ENCODE peak calls at places on chromosomes 6 and 20, in nine cellular contexts. One of them, this sample, is unnamed.

GRCh38 chr6:132683543-132683942 is 24.6 kb upstream of the TAAR1 start:
- DNase-seq in mesendoderm: peak; percentile 54
- DNase-seq in right cardiac atrium: no peak
- DNase-seq in PC-3: peak; percentile 70
- DNase-seq in IMR-90: peak; percentile 74
- DNase-seq in A549: no peak
- DNase-seq in lower lobe of right lung: no peak
- DNase-seq in CD4-positive, CD25-positive, alpha-beta regulatory T cell: no peak
- DNase-seq in CD8-positive, alpha-beta T cell: no peak
- DNase-seq in this sample: no peak

GRCh38 chr6:137791281-137792159 is 75.5 kb upstream of the TNFAIP3 start:
- DNase-seq in right cardiac atrium: no peak
- DNase-seq in A549: no peak
- DNase-seq in CD4-positive, CD25-positive, alpha-beta regulatory T cell: no peak
- DNase-seq in lower lobe of right lung: no peak
- DNase-seq in mesendoderm: no peak
- DNase-seq in CD8-positive, alpha-beta T cell: no peak
- DNase-seq in IMR-90: no peak
- DNase-seq in PC-3: no peak
- DNase-seq in this sample: no peak

GRCh38 chr6:154847318-154847717 is 114.1 kb downstream of the SCAF8 start:
- DNase-seq in CD4-positive, CD25-positive, alpha-beta regulatory T cell: no peak
- DNase-seq in CD8-positive, alpha-beta T cell: no peak
- DNase-seq in A549: no peak
- DNase-seq in lower lobe of right lung: no peak
- DNase-seq in PC-3: no peak
- DNase-seq in mesendoderm: no peak
- DNase-seq in right cardiac atrium: no peak
- DNase-seq in IMR-90: no peak
- DNase-seq in this sample: no peak

GRCh38 chr6:133441491-133441890 is 200.3 kb downstream of the EYA4 start:
- DNase-seq in IMR-90: no peak
- DNase-seq in PC-3: peak; percentile 17
- DNase-seq in right cardiac atrium: no peak
- DNase-seq in A549: no peak
- DNase-seq in mesendoderm: no peak
- DNase-seq in CD4-positive, CD25-positive, alpha-beta regulatory T cell: no peak
- DNase-seq in CD8-positive, alpha-beta T cell: no peak
- DNase-seq in lower lobe of right lung: no peak
- DNase-seq in this sample: no peak

GRCh38 chr20:45128066-45128465 is 3.8 kb upstream of the WFDC12 start:
- DNase-seq in PC-3: peak; percentile 77
- DNase-seq in A549: no peak
- DNase-seq in CD4-positive, CD25-positive, alpha-beta regulatory T cell: no peak
- DNase-seq in lower lobe of right lung: no peak
- DNase-seq in right cardiac atrium: no peak
- DNase-seq in IMR-90: no peak
- DNase-seq in CD8-positive, alpha-beta T cell: no peak
- DNase-seq in mesendoderm: peak; percentile 28
- DNase-seq in this sample: no peak

GRCh38 chr6:137958809-137959565 is 91.9 kb downstream of the TNFAIP3 start:
- DNase-seq in IMR-90: no peak
- DNase-seq in A549: no peak
- DNase-seq in mesendoderm: no peak
- DNase-seq in right cardiac atrium: no peak
- DNase-seq in PC-3: no peak
- DNase-seq in CD4-positive, CD25-positive, alpha-beta regulatory T cell: no peak
- DNase-seq in lower lobe of right lung: no peak
- DNase-seq in CD8-positive, alpha-beta T cell: no peak
- DNase-seq in this sample: no peak

GRCh38 chr6:63537126-63537958 is 34.9 kb upstream of the LOC128125822 start:
- DNase-seq in lower lobe of right lung: no peak
- DNase-seq in CD8-positive, alpha-beta T cell: no peak
- DNase-seq in mesendoderm: peak; percentile 41
- DNase-seq in right cardiac atrium: no peak
- DNase-seq in PC-3: peak; percentile 2
- DNase-seq in IMR-90: no peak
- DNase-seq in CD4-positive, CD25-positive, alpha-beta regulatory T cell: no peak
- DNase-seq in A549: no peak
- DNase-seq in this sample: no peak

GRCh38 chr6:131862486-131862885 is 54.7 kb downstream of the ENPP1 start:
- DNase-seq in A549: no peak
- DNase-seq in right cardiac atrium: no peak
- DNase-seq in lower lobe of right lung: no peak
- DNase-seq in mesendoderm: peak; percentile 18
- DNase-seq in CD8-positive, alpha-beta T cell: no peak
- DNase-seq in CD4-positive, CD25-positive, alpha-beta regulatory T cell: no peak
- DNase-seq in IMR-90: no peak
- DNase-seq in PC-3: peak; percentile 45
- DNase-seq in this sample: no peak

GRCh38 chr6:156589281-156589680 is 187.9 kb upstream of the ARID1B start:
- DNase-seq in PC-3: no peak
- DNase-seq in A549: no peak
- DNase-seq in CD8-positive, alpha-beta T cell: no peak
- DNase-seq in IMR-90: peak; percentile 67
- DNase-seq in right cardiac atrium: no peak
- DNase-seq in CD4-positive, CD25-positive, alpha-beta regulatory T cell: no peak
- DNase-seq in mesendoderm: no peak
- DNase-seq in lower lobe of right lung: no peak
- DNase-seq in this sample: peak; percentile 86

GRCh38 chr20:36372671-36373070 is 66.5 kb downstream of the DLGAP4 start:
- DNase-seq in lower lobe of right lung: no peak
- DNase-seq in CD8-positive, alpha-beta T cell: no peak
- DNase-seq in IMR-90: no peak
- DNase-seq in A549: no peak
- DNase-seq in PC-3: no peak
- DNase-seq in right cardiac atrium: no peak
- DNase-seq in mesendoderm: no peak
- DNase-seq in CD4-positive, CD25-positive, alpha-beta regulatory T cell: no peak
- DNase-seq in this sample: no peak

GRCh38 chr6:133610271-133610840 is 278.6 kb upstream of the TCF21 start:
- DNase-seq in CD4-positive, CD25-positive, alpha-beta regulatory T cell: no peak
- DNase-seq in A549: peak; percentile 37
- DNase-seq in IMR-90: peak; percentile 75
- DNase-seq in lower lobe of right lung: no peak
- DNase-seq in CD8-positive, alpha-beta T cell: no peak
- DNase-seq in mesendoderm: no peak
- DNase-seq in PC-3: peak; percentile 33
- DNase-seq in right cardiac atrium: no peak
- DNase-seq in this sample: peak; percentile 77

GRCh38 chr20:49045440-49046086 is 549 bp upstream of the CSE1L start:
- DNase-seq in lower lobe of right lung: peak; percentile 68
- DNase-seq in A549: no peak
- DNase-seq in right cardiac atrium: peak; percentile 73
- DNase-seq in CD8-positive, alpha-beta T cell: peak; percentile 9
- DNase-seq in IMR-90: peak; percentile 6
- DNase-seq in PC-3: no peak
- DNase-seq in CD4-positive, CD25-positive, alpha-beta regulatory T cell: no peak
- DNase-seq in mesendoderm: peak; percentile 32
- DNase-seq in this sample: no peak

GRCh38 chr6:107491791-107492674 is 2.1 kb downstream of the SOBP start:
- DNase-seq in PC-3: no peak
- DNase-seq in mesendoderm: no peak
- DNase-seq in lower lobe of right lung: no peak
- DNase-seq in A549: no peak
- DNase-seq in right cardiac atrium: peak; percentile 89
- DNase-seq in CD4-positive, CD25-positive, alpha-beta regulatory T cell: no peak
- DNase-seq in IMR-90: peak; percentile 56
- DNase-seq in CD8-positive, alpha-beta T cell: no peak
- DNase-seq in this sample: peak; percentile 93

GRCh38 chr20:25286917-25287316 is 39.0 kb downstream of the PYGB start:
- DNase-seq in mesendoderm: no peak
- DNase-seq in A549: no peak
- DNase-seq in PC-3: no peak
- DNase-seq in lower lobe of right lung: peak; percentile 17
- DNase-seq in right cardiac atrium: peak; percentile 32
- DNase-seq in CD8-positive, alpha-beta T cell: no peak
- DNase-seq in CD4-positive, CD25-positive, alpha-beta regulatory T cell: no peak
- DNase-seq in IMR-90: no peak
- DNase-seq in this sample: peak; percentile 17

GRCh38 chr6:79167931-79168694 is 66.4 kb downstream of the HMGN3 start:
- DNase-seq in A549: no peak
- DNase-seq in CD4-positive, CD25-positive, alpha-beta regulatory T cell: no peak
- DNase-seq in right cardiac atrium: no peak
- DNase-seq in PC-3: peak; percentile 44
- DNase-seq in IMR-90: peak; percentile 3
- DNase-seq in lower lobe of right lung: no peak
- DNase-seq in CD8-positive, alpha-beta T cell: no peak
- DNase-seq in mesendoderm: no peak
- DNase-seq in this sample: no peak
- H3K4me3 ChIP-seq in A549: no peak overlapping the region
- H3K4me3 ChIP-seq in CD4-positive, CD25-positive, alpha-beta regulatory T cell: no peak overlapping the region
- H3K4me3 ChIP-seq in right cardiac atrium: no peak overlapping the region
- H3K4me3 ChIP-seq in PC-3: no peak overlapping the region
- H3K4me3 ChIP-seq in IMR-90: no peak overlapping the region
- H3K4me3 ChIP-seq in lower lobe of right lung: no peak overlapping the region
- H3K4me3 ChIP-seq in CD8-positive, alpha-beta T cell: no peak overlapping the region
- H3K4me3 ChIP-seq in mesendoderm: no peak overlapping the region
- H3K4me3 ChIP-seq in this sample: no peak overlapping the region

DNA sequence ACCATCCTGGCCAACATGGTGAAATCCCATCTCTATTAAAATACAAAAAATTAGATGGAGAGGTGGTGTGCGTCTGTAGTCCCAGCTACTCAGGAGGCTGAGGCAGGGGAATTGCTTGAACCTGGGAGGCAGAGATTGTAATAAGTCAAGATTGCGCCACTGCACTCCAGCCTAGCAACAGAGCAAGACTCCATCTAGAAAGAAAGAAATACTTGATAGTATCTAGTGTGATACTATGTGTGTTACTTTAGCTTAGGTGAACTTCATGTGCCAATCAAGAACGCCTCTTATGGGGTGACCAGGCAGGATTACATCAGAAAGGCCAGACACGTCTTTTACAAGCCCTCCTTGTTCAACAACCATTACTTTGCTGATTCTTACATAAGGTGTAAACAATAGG is 107.1 kb downstream of the TMEM170B start:
- DNase-seq in mesendoderm: no peak
- DNase-seq in CD4-positive, CD25-positive, alpha-beta regulatory T cell: no peak
- DNase-seq in IMR-90: no peak
- DNase-seq in lower lobe of right lung: no peak
- DNase-seq in A549: no peak
- DNase-seq in CD8-positive, alpha-beta T cell: no peak
- DNase-seq in PC-3: no peak
- DNase-seq in right cardiac atrium: no peak
- DNase-seq in this sample: no peak
- H3K4me1 ChIP-seq in mesendoderm: peaks cover 3% of the 10 kb centered on the region
- H3K4me1 ChIP-seq in CD4-positive, CD25-positive, alpha-beta regulatory T cell: no peaks in the 10 kb centered on the region
- H3K4me1 ChIP-seq in IMR-90: peaks cover 11% of the 10 kb centered on the region
- H3K4me1 ChIP-seq in lower lobe of right lung: no peaks in the 10 kb centered on the region
- H3K4me1 ChIP-seq in A549: no peaks in the 10 kb centered on the region
- H3K4me1 ChIP-seq in CD8-positive, alpha-beta T cell: no peaks in the 10 kb centered on the region
- H3K4me1 ChIP-seq in PC-3: no peaks in the 10 kb centered on the region
- H3K4me1 ChIP-seq in right cardiac atrium: no peaks in the 10 kb centered on the region
- H3K4me1 ChIP-seq in this sample: peaks cover 1% of the 10 kb centered on the region

GRCh38 chr6:166004491-166005275 is 163.0 kb downstream of the TBXT start:
- DNase-seq in mesendoderm: no peak
- DNase-seq in A549: no peak
- DNase-seq in lower lobe of right lung: no peak
- DNase-seq in CD8-positive, alpha-beta T cell: no peak
- DNase-seq in right cardiac atrium: no peak
- DNase-seq in CD4-positive, CD25-positive, alpha-beta regulatory T cell: no peak
- DNase-seq in IMR-90: no peak
- DNase-seq in PC-3: no peak
- DNase-seq in this sample: no peak

GRCh38 chr6:166006593-166007301 is 160.9 kb downstream of the TBXT start:
- DNase-seq in PC-3: no peak
- DNase-seq in IMR-90: peak; percentile 89
- DNase-seq in A549: no peak
- DNase-seq in CD8-positive, alpha-beta T cell: no peak
- DNase-seq in lower lobe of right lung: no peak
- DNase-seq in mesendoderm: peak; percentile 45
- DNase-seq in CD4-positive, CD25-positive, alpha-beta regulatory T cell: no peak
- DNase-seq in right cardiac atrium: no peak
- DNase-seq in this sample: peak; percentile 86

GRCh38 chr6:166005846-166006592 is 161.6 kb downstream of the TBXT start:
- DNase-seq in right cardiac atrium: peak; percentile 86
- DNase-seq in mesendoderm: peak; percentile 35
- DNase-seq in lower lobe of right lung: no peak
- DNase-seq in CD4-positive, CD25-positive, alpha-beta regulatory T cell: no peak
- DNase-seq in IMR-90: peak; percentile 94
- DNase-seq in CD8-positive, alpha-beta T cell: no peak
- DNase-seq in A549: peak; percentile 67
- DNase-seq in PC-3: no peak
- DNase-seq in this sample: peak; percentile 94

GRCh38 chr6:166003569-166003968 is 164.1 kb downstream of the TBXT start:
- DNase-seq in CD8-positive, alpha-beta T cell: no peak
- DNase-seq in CD4-positive, CD25-positive, alpha-beta regulatory T cell: no peak
- DNase-seq in lower lobe of right lung: no peak
- DNase-seq in mesendoderm: no peak
- DNase-seq in IMR-90: no peak
- DNase-seq in PC-3: no peak
- DNase-seq in A549: no peak
- DNase-seq in right cardiac atrium: no peak
- DNase-seq in this sample: no peak

DNA sequence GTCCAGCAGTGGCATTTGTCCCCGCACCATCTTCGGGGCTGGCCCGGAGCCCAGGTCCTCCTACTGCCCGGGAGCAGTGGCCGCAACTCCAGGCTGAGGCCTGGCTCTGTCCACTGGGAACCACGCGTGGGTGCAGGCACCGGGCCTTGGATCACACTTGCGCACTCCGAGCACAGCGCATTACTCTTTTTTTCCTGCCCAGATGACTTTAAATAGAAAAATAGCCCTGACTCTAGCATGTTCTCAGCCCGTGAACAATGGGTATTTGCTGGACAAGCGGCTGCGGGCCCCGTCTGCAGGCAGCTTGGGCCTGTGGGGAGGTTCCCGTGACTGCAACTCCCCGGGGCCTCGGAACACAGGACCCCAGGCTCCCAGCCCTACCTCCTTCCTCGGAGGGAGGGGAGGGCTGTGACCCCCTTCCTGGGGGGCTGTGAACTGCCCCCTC is 162.2 kb downstream of the TBXT start:
- DNase-seq in mesendoderm: no peak
- DNase-seq in CD8-positive, alpha-beta T cell: no peak
- DNase-seq in A549: peak; percentile 50
- DNase-seq in CD4-positive, CD25-positive, alpha-beta regulatory T cell: no peak
- DNase-seq in IMR-90: peak; percentile 62
- DNase-seq in PC-3: no peak
- DNase-seq in lower lobe of right lung: no peak
- DNase-seq in right cardiac atrium: peak; percentile 89
- DNase-seq in this sample: peak; percentile 91
- H3K4me3 ChIP-seq in mesendoderm: no peak overlapping the region
- H3K4me3 ChIP-seq in CD8-positive, alpha-beta T cell: no peak overlapping the region
- H3K4me3 ChIP-seq in A549: peak overlapping the region; percentile 29
- H3K4me3 ChIP-seq in CD4-positive, CD25-positive, alpha-beta regulatory T cell: no peak overlapping the region
- H3K4me3 ChIP-seq in IMR-90: no peak overlapping the region
- H3K4me3 ChIP-seq in PC-3: no peak overlapping the region
- H3K4me3 ChIP-seq in lower lobe of right lung: peak overlapping the region; percentile 39
- H3K4me3 ChIP-seq in right cardiac atrium: peak overlapping the region; percentile 72
- H3K4me3 ChIP-seq in this sample: peak overlapping the region; percentile 70

GRCh38 chr6:109999740-110000139 is 21.6 kb downstream of the GPR6 start:
- DNase-seq in IMR-90: no peak
- DNase-seq in CD4-positive, CD25-positive, alpha-beta regulatory T cell: no peak
- DNase-seq in lower lobe of right lung: no peak
- DNase-seq in PC-3: no peak
- DNase-seq in CD8-positive, alpha-beta T cell: no peak
- DNase-seq in A549: no peak
- DNase-seq in right cardiac atrium: no peak
- DNase-seq in mesendoderm: no peak
- DNase-seq in this sample: no peak

GRCh38 chr6:110002676-110003075 is 24.6 kb downstream of the GPR6 start:
- DNase-seq in right cardiac atrium: no peak
- DNase-seq in PC-3: peak; percentile 7
- DNase-seq in lower lobe of right lung: no peak
- DNase-seq in CD4-positive, CD25-positive, alpha-beta regulatory T cell: no peak
- DNase-seq in A549: no peak
- DNase-seq in IMR-90: no peak
- DNase-seq in CD8-positive, alpha-beta T cell: no peak
- DNase-seq in mesendoderm: no peak
- DNase-seq in this sample: no peak

GRCh38 chr6:109998159-109998785 is 20.2 kb downstream of the GPR6 start:
- DNase-seq in mesendoderm: peak; percentile 58
- DNase-seq in CD4-positive, CD25-positive, alpha-beta regulatory T cell: no peak
- DNase-seq in lower lobe of right lung: no peak
- DNase-seq in A549: no peak
- DNase-seq in right cardiac atrium: no peak
- DNase-seq in CD8-positive, alpha-beta T cell: no peak
- DNase-seq in PC-3: no peak
- DNase-seq in IMR-90: no peak
- DNase-seq in this sample: no peak
- H3K4me1 ChIP-seq in mesendoderm: no peaks in the 10 kb centered on the region
- H3K4me1 ChIP-seq in CD4-positive, CD25-positive, alpha-beta regulatory T cell: no peaks in the 10 kb centered on the region
- H3K4me1 ChIP-seq in lower lobe of right lung: no peaks in the 10 kb centered on the region
- H3K4me1 ChIP-seq in A549: no peaks in the 10 kb centered on the region
- H3K4me1 ChIP-seq in right cardiac atrium: no peaks in the 10 kb centered on the region
- H3K4me1 ChIP-seq in CD8-positive, alpha-beta T cell: no peaks in the 10 kb centered on the region
- H3K4me1 ChIP-seq in PC-3: no peaks in the 10 kb centered on the region
- H3K4me1 ChIP-seq in IMR-90: no peaks in the 10 kb centered on the region
- H3K4me1 ChIP-seq in this sample: no peaks in the 10 kb centered on the region

This sample was measured in osteoblast.